ENCODE peak calls at places on chromosomes 6 and 20, in six cellular contexts. One of them, this sample, is unnamed.

GRCh38 chr6:103047567-103047966 is 1654.1 kb downstream of the GRIK2 start:
- DNase-seq in MM.1S: no peak
- DNase-seq in colonic mucosa: no peak
- DNase-seq in fibroblast of lung: no peak
- DNase-seq in heart left ventricle: no peak
- DNase-seq in tibial artery: no peak
- DNase-seq in this sample: no peak

GRCh38 chr20:25487306-25487705 is 79.8 kb downstream of the GINS1 start:
- DNase-seq in MM.1S: no peak
- DNase-seq in colonic mucosa: no peak
- DNase-seq in fibroblast of lung: no peak
- DNase-seq in heart left ventricle: no peak
- DNase-seq in tibial artery: no peak
- DNase-seq in this sample: no peak

GRCh38 chr6:17907467-17908229 is 79.8 kb downstream of the KIF13A start:
- DNase-seq in MM.1S: no peak
- DNase-seq in colonic mucosa: peak; percentile 59
- DNase-seq in fibroblast of lung: peak; percentile 98
- DNase-seq in heart left ventricle: no peak
- DNase-seq in tibial artery: peak; percentile 89
- DNase-seq in this sample: peak; percentile 93

GRCh38 chr6:108453601-108454157 is 107.0 kb upstream of the FOXO3 start:
- DNase-seq in MM.1S: peak; percentile 85
- DNase-seq in colonic mucosa: no peak
- DNase-seq in fibroblast of lung: peak; percentile 87
- DNase-seq in heart left ventricle: no peak
- DNase-seq in tibial artery: no peak
- DNase-seq in this sample: peak; percentile 7

GRCh38 chr20:57006411-57007170 is 259.9 kb downstream of the BMP7 start:
- DNase-seq in MM.1S: peak; percentile 42
- DNase-seq in colonic mucosa: no peak
- DNase-seq in fibroblast of lung: peak; percentile 22
- DNase-seq in heart left ventricle: no peak
- DNase-seq in tibial artery: no peak
- DNase-seq in this sample: no peak

GRCh38 chr6:150282806-150283205 is 86.0 kb upstream of the IYD start:
- DNase-seq in MM.1S: no peak
- DNase-seq in colonic mucosa: no peak
- DNase-seq in fibroblast of lung: peak; percentile 72
- DNase-seq in heart left ventricle: no peak
- DNase-seq in tibial artery: no peak
- DNase-seq in this sample: no peak

GRCh38 chr6:141110486-141110885 is 1022.2 kb upstream of the GJE1 start:
- DNase-seq in MM.1S: no peak
- DNase-seq in colonic mucosa: no peak
- DNase-seq in fibroblast of lung: peak; percentile 84
- DNase-seq in heart left ventricle: no peak
- DNase-seq in tibial artery: peak; percentile 66
- DNase-seq in this sample: no peak

GRCh38 chr20:2875690-2876203 is 2.5 kb downstream of the PTPRA start:
- DNase-seq in MM.1S: no peak
- DNase-seq in colonic mucosa: no peak
- DNase-seq in fibroblast of lung: no peak
- DNase-seq in heart left ventricle: no peak
- DNase-seq in tibial artery: no peak
- DNase-seq in this sample: no peak

GRCh38 chr6:106527979-106528378 is 101.3 kb downstream of the RTN4IP1 start:
- DNase-seq in MM.1S: no peak
- DNase-seq in colonic mucosa: no peak
- DNase-seq in fibroblast of lung: peak; percentile 98
- DNase-seq in heart left ventricle: no peak
- DNase-seq in tibial artery: no peak
- DNase-seq in this sample: no peak

GRCh38 chr6:3419624-3420272 is 37.1 kb downstream of the SLC22A23 start:
- DNase-seq in MM.1S: no peak
- DNase-seq in colonic mucosa: no peak
- DNase-seq in fibroblast of lung: peak; percentile 79
- DNase-seq in heart left ventricle: no peak
- DNase-seq in tibial artery: no peak
- DNase-seq in this sample: no peak

GRCh38 chr6:162849269-162849668 is 121.5 kb downstream of the PACRG start:
- DNase-seq in MM.1S: no peak
- DNase-seq in colonic mucosa: no peak
- DNase-seq in fibroblast of lung: no peak
- DNase-seq in heart left ventricle: no peak
- DNase-seq in tibial artery: no peak
- DNase-seq in this sample: no peak

GRCh38 chr6:75286955-75287354 is 2.4 kb upstream of the TMEM30A start:
- DNase-seq in MM.1S: no peak
- DNase-seq in colonic mucosa: no peak
- DNase-seq in fibroblast of lung: no peak
- DNase-seq in heart left ventricle: no peak
- DNase-seq in tibial artery: no peak
- DNase-seq in this sample: no peak

GRCh38 chr6:38182426-38182825 is 362.9 kb downstream of the ZFAND3 start:
- DNase-seq in MM.1S: no peak
- DNase-seq in colonic mucosa: no peak
- DNase-seq in fibroblast of lung: no peak
- DNase-seq in heart left ventricle: peak; percentile 37
- DNase-seq in tibial artery: peak; percentile 61
- DNase-seq in this sample: peak; percentile 13

GRCh38 chr20:63699466-63700198 is 3.2 kb downstream of the TNFRSF6B start:
- DNase-seq in MM.1S: no peak
- DNase-seq in colonic mucosa: no peak
- DNase-seq in fibroblast of lung: no peak
- DNase-seq in heart left ventricle: peak; percentile 66
- DNase-seq in tibial artery: peak; percentile 67
- DNase-seq in this sample: no peak

GRCh38 chr20:51434556-51435256 is 107.8 kb downstream of the NFATC2 start:
- DNase-seq in MM.1S: no peak
- DNase-seq in colonic mucosa: no peak
- DNase-seq in fibroblast of lung: peak; percentile 75
- DNase-seq in heart left ventricle: no peak
- DNase-seq in tibial artery: no peak
- DNase-seq in this sample: no peak

GRCh38 chr6:32148289-32148688 is 3.5 kb downstream of the PRRT1 start:
- DNase-seq in MM.1S: no peak
- DNase-seq in colonic mucosa: no peak
- DNase-seq in fibroblast of lung: no peak
- DNase-seq in heart left ventricle: no peak
- DNase-seq in tibial artery: no peak
- DNase-seq in this sample: no peak

GRCh38 chr6:126188271-126188909 is 151.5 kb upstream of the CENPW start:
- DNase-seq in MM.1S: no peak
- DNase-seq in colonic mucosa: no peak
- DNase-seq in fibroblast of lung: peak; percentile 80
- DNase-seq in heart left ventricle: no peak
- DNase-seq in tibial artery: no peak
- DNase-seq in this sample: no peak

GRCh38 chr6:157068691-157069228 is 254.6 kb downstream of the TMEM242 start:
- DNase-seq in MM.1S: peak; percentile 48
- DNase-seq in colonic mucosa: no peak
- DNase-seq in fibroblast of lung: peak; percentile 61
- DNase-seq in heart left ventricle: no peak
- DNase-seq in tibial artery: no peak
- DNase-seq in this sample: no peak

GRCh38 chr6:29200767-29201662 is 30.3 kb downstream of the OR2J2 start:
- DNase-seq in MM.1S: no peak
- DNase-seq in colonic mucosa: no peak
- DNase-seq in fibroblast of lung: no peak
- DNase-seq in heart left ventricle: peak; percentile 45
- DNase-seq in tibial artery: no peak
- DNase-seq in this sample: no peak

GRCh38 chr6:127376685-127377084 is 33.3 kb upstream of the ECHDC1 start:
- DNase-seq in MM.1S: no peak
- DNase-seq in colonic mucosa: no peak
- DNase-seq in fibroblast of lung: peak; percentile 20
- DNase-seq in heart left ventricle: no peak
- DNase-seq in tibial artery: no peak
- DNase-seq in this sample: no peak

GRCh38 chr6:101083533-101084172 is 202.5 kb upstream of the ASCC3 start:
- DNase-seq in MM.1S: no peak
- DNase-seq in colonic mucosa: no peak
- DNase-seq in fibroblast of lung: peak; percentile 81
- DNase-seq in heart left ventricle: no peak
- DNase-seq in tibial artery: no peak
- DNase-seq in this sample: no peak

GRCh38 chr6:108862479-108863191 is 14.4 kb downstream of the ARMC2 start:
- DNase-seq in MM.1S: no peak
- DNase-seq in colonic mucosa: no peak
- DNase-seq in fibroblast of lung: no peak
- DNase-seq in heart left ventricle: peak; percentile 78
- DNase-seq in tibial artery: peak; percentile 74
- DNase-seq in this sample: peak; percentile 40

GRCh38 chr20:39661833-39662232 is 699.7 kb downstream of the DHX35 start:
- DNase-seq in MM.1S: peak; percentile 13
- DNase-seq in colonic mucosa: no peak
- DNase-seq in fibroblast of lung: peak; percentile 61
- DNase-seq in heart left ventricle: no peak
- DNase-seq in tibial artery: no peak
- DNase-seq in this sample: no peak

GRCh38 chr6:27556406-27556805 is 83.5 kb upstream of the ZNF184 start:
- DNase-seq in MM.1S: no peak
- DNase-seq in colonic mucosa: no peak
- DNase-seq in fibroblast of lung: no peak
- DNase-seq in heart left ventricle: no peak
- DNase-seq in tibial artery: no peak
- DNase-seq in this sample: no peak
- TF ChIP-seq CTCF in MM.1S: no peak
- TF ChIP-seq CTCF in colonic mucosa: no peak
- TF ChIP-seq CTCF in fibroblast of lung: no peak
- TF ChIP-seq CTCF in heart left ventricle: no peak
- TF ChIP-seq CTCF in tibial artery: no peak
- TF ChIP-seq CTCF in this sample: no peak

DNA sequence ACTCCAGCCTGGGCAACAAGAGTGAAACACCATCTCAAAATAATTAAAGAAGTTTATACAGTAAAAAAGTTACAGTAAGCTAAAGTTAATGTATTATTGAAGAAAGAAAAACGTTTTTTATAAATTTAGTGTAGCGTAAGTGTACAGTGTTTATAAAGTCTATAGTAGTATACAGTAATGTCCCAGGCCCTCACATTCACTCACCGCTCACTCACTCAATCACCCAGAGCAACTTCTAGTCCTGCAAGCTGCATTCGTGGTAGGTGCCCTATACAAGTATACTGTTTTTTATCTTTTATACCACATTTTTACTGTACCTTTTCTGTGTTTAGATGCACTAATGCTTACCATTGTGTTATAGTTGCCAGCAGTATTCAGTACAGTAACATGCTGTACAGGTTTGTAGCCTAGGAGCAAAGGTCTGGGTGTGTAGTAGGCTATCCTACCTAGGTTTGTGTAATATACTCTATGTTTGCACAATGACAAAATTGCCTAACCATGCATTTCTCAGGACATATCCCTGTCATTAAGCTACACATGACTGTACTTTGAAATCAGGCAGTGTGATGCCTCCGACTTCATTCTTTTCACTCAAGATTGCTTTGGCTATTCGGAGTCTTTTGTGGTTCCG is 16.7 kb downstream of the MGME1 start:
- DNase-seq in MM.1S: no peak
- DNase-seq in colonic mucosa: peak; percentile 56
- DNase-seq in fibroblast of lung: no peak
- DNase-seq in heart left ventricle: no peak
- DNase-seq in tibial artery: no peak
- DNase-seq in this sample: no peak
- H3K36me3 ChIP-seq in MM.1S: no peaks in the 10 kb centered on the region
- H3K36me3 ChIP-seq in colonic mucosa: no peaks in the 10 kb centered on the region
- H3K36me3 ChIP-seq in fibroblast of lung: peaks cover 4% of the 10 kb centered on the region
- H3K36me3 ChIP-seq in heart left ventricle: no peaks in the 10 kb centered on the region
- H3K36me3 ChIP-seq in tibial artery: peaks cover 7% of the 10 kb centered on the region
- H3K36me3 ChIP-seq in this sample: peaks cover 10% of the 10 kb centered on the region

GRCh38 chr6:53282234-53282633 is 66.5 kb downstream of the ELOVL5 start:
- DNase-seq in MM.1S: no peak
- DNase-seq in colonic mucosa: no peak
- DNase-seq in fibroblast of lung: no peak
- DNase-seq in heart left ventricle: no peak
- DNase-seq in tibial artery: no peak
- DNase-seq in this sample: no peak
- H3K4me3 ChIP-seq in MM.1S: no peak overlapping the region
- H3K4me3 ChIP-seq in colonic mucosa: no peak overlapping the region
- H3K4me3 ChIP-seq in fibroblast of lung: no peak overlapping the region
- H3K4me3 ChIP-seq in heart left ventricle: no peak overlapping the region
- H3K4me3 ChIP-seq in tibial artery: no peak overlapping the region
- H3K4me3 ChIP-seq in this sample: no peak overlapping the region

DNA sequence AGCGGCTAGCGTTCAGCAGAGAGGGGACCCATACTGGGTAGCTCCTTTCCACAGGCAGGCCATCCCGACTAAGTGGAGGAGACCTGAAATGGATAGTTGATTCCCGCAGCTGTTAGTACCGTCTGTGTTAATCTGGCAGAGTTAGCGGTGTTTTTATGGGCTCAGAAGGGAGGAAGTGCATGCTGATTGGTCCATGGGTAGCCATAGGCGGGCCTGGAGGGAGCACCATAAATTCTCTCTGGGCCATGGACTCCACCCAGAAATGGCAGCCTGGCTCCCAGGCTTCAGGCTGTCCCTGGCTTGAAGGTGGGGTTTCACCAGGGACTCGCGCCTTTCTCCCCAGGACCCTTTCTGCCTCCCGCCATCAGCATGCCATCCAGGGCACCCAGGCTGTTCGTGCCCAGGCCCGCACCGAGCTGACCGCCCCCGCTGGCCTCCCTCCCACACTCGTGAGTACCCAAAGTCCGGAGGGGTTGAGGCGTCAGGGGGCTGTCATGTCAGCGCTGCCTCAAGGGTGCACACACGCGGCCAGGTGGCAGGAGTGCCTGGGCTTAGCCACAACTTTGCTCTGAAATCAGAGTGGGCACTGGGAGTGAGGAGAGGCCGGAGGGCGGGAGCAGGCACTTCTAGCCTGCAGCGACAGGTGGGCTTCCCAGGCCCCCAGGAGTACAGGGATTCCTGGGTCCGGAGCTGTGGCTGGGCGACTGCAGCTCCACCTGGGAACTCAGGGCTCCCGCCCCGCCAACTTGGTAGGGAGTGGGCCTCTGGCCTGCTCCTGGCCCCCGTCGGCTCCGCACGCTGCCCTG is 694.3 kb upstream of the FLRT3 start:
- DNase-seq in MM.1S: no peak
- DNase-seq in colonic mucosa: no peak
- DNase-seq in fibroblast of lung: no peak
- DNase-seq in heart left ventricle: no peak
- DNase-seq in tibial artery: no peak
- DNase-seq in this sample: no peak
- TF ChIP-seq CTCF in MM.1S: no peak
- TF ChIP-seq CTCF in colonic mucosa: no peak
- TF ChIP-seq CTCF in fibroblast of lung: no peak
- TF ChIP-seq CTCF in heart left ventricle: no peak
- TF ChIP-seq CTCF in tibial artery: no peak
- TF ChIP-seq CTCF in this sample: no peak